ENCODE peak calls at places on chromosomes 7 and 10, in four cellular contexts. X, C, G and R are unnamed samples. For H3K27me3 and H3K4me1, the result is how much of the 10 kb centered on the place peaks cover.

GRCh38 chr10:103605359-103606156 is 112.1 kb downstream of the NEURL1 start:
- DNase-seq in X (no peak), C (peak), G (no peak), R (no peak)

GRCh38 chr10:97687785-97688781 is 1.0 kb upstream of the AVPI1 start:
- DNase-seq in X (no peak), C (peak), G (no peak), R (no peak)

GRCh38 chr10:99984201-99984600 is 25.5 kb downstream of the DNMBP start:
- DNase-seq in X (no peak), C (no peak), G (no peak), R (peak)

GRCh38 chr10:119413738-119414611 is 128.5 kb downstream of the RGS10 start:
- DNase-seq in X (peak), C (peak), G (peak), R (no peak)

GRCh38 chr10:5071411-5072198 is 22.6 kb upstream of the AKR1C3 start:
- DNase-seq in X (peak), C (peak), G (peak), R (peak)

GRCh38 chr10:88725798-88726197 is 19.7 kb downstream of the LIPK start:
- DNase-seq in X (no peak), C (no peak), G (no peak), R (no peak)

GRCh38 chr10:95333997-95334792 is 43.4 kb upstream of the PDLIM1 start:
- DNase-seq in X (no peak), C (peak), G (peak), R (peak)

GRCh38 chr7:156493942-156494341 is 146.6 kb upstream of the RNF32 start:
- DNase-seq in X (no peak), C (no peak), G (no peak), R (no peak)

GRCh38 chr10:110699859-110700468 is 55.8 kb downstream of the RBM20 start:
- DNase-seq in X (no peak), C (no peak), G (no peak), R (no peak)

GRCh38 chr7:38506756-38507155 is 124.4 kb downstream of the AMPH start:
- DNase-seq in X (no peak), C (no peak), G (no peak), R (no peak)

GRCh38 chr10:85603167-85603940 is 763.2 kb downstream of the GRID1 start:
- DNase-seq in X (no peak), C (peak), G (no peak), R (no peak)

GRCh38 chr10:104449402-104449801 is 95.8 kb downstream of the CFAP58 start:
- DNase-seq in X (no peak), C (no peak), G (no peak), R (no peak)

GRCh38 chr10:110433740-110434139 is 64.0 kb upstream of the DUSP5 start:
- DNase-seq in X (no peak), C (no peak), G (no peak), R (no peak)

GRCh38 chr10:30228638-30229037 is 120.4 kb downstream of the MTPAP start:
- DNase-seq in X (no peak), C (no peak), G (peak), R (no peak)

GRCh38 chr10:50326757-50327701 is 75.7 kb upstream of the ASAH2 start:
- DNase-seq in X (no peak), C (peak), G (peak), R (peak)

GRCh38 chr7:151658778-151659177 is 139.1 kb upstream of the RHEB start:
- DNase-seq in X (no peak), C (no peak), G (no peak), R (no peak)

GRCh38 chr10:5629789-5630436 is 36.5 kb downstream of the ASB13 start:
- DNase-seq in X (peak), C (peak), G (peak), R (peak)

GRCh38 chr7:101217388-101218235 is at the start of the genes PLOD3 and ZNHIT1:
- DNase-seq in X (peak), C (peak), G (peak), R (peak)

GRCh38 chr7:101216860-101217387 is 457 bp downstream of the PLOD3 start:
- DNase-seq in X (peak), C (peak), G (no peak), R (no peak)

GRCh38 chr7:101220295-101220694 is 2.3 kb downstream of the ZNHIT1 start:
- DNase-seq in X (no peak), C (no peak), G (no peak), R (no peak)

GRCh38 chr7:101216001-101216859 is 1.2 kb downstream of the PLOD3 start:
- DNase-seq in X (peak), C (no peak), G (no peak), R (no peak)

DNA sequence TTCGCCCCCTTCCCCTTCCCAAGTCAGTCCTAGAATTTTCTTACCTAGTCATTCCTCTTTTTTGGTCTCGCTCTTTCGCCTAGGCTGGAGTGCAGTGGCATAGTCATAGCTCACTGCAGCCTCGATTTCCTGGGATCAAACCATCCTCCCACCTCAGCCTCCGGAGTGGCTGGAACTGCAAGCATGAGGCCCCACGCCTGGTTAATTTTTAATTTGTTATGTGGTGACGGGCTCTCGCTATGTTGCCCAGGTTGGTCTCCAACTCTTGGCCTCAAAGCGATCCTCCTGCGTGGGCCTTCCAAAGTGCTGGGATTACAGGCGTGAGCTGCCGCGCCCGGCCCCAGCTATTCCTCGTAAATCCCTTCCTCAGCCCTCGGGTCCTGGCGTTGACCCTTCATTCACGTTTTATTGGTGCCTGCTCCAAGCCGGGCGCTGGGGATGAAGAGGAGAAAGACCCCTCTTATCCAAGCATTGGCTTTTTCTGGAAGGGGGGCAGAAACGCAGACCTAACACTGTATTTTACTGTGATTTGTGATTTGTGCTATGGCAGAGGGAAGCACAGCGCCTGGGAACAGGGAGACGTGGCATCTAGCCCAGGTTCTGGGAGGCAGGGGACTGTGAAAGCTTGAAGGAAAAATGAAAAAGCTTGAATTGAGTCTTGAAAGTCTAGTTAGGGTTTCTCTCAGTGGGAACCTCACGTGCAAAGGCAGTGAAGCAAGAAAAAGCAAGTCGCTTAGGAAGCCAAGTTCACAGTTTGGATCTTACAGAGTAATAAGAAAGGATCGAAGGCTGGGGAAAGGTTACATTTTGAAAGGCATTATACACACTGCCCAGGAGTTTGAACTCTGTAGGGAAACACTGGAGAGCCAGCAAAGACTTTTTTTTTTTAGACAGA is 518 bp downstream of the ZNHIT1 start:
- DNase-seq in X (no peak), C (peak), G (no peak), R (no peak)
- H3K27ac ChIP-seq in X (no peak), C (peak), G (peak), R (peak)

GRCh38 chr7:97020601-97021442 is 3.8 kb downstream of the DLX5 start:
- DNase-seq in X (no peak), C (peak), G (no peak), R (no peak)
- H3K27me3 ChIP-seq in X (half or more), C (under half), G (half or more), R (half or more)

GRCh38 chr7:80150621-80151273 is 16.1 kb downstream of the GNAI1 start:
- DNase-seq in X (no peak), C (peak), G (no peak), R (peak)

GRCh38 chr7:80142853-80143580 is 8.4 kb downstream of the GNAI1 start:
- DNase-seq in X (no peak), C (no peak), G (no peak), R (no peak)

GRCh38 chr7:80147543-80148376 is 13.1 kb downstream of the GNAI1 start:
- DNase-seq in X (no peak), C (peak), G (no peak), R (peak)

GRCh38 chr7:80145780-80146422 is 11.3 kb downstream of the GNAI1 start:
- DNase-seq in X (peak), C (peak), G (no peak), R (peak)

GRCh38 chr7:80146561-80146960 is 11.9 kb downstream of the GNAI1 start:
- DNase-seq in X (no peak), C (no peak), G (no peak), R (no peak)
- H3K4me1 ChIP-seq in X (under half), C (half or more), G (under half), R (half or more)

DNA sequence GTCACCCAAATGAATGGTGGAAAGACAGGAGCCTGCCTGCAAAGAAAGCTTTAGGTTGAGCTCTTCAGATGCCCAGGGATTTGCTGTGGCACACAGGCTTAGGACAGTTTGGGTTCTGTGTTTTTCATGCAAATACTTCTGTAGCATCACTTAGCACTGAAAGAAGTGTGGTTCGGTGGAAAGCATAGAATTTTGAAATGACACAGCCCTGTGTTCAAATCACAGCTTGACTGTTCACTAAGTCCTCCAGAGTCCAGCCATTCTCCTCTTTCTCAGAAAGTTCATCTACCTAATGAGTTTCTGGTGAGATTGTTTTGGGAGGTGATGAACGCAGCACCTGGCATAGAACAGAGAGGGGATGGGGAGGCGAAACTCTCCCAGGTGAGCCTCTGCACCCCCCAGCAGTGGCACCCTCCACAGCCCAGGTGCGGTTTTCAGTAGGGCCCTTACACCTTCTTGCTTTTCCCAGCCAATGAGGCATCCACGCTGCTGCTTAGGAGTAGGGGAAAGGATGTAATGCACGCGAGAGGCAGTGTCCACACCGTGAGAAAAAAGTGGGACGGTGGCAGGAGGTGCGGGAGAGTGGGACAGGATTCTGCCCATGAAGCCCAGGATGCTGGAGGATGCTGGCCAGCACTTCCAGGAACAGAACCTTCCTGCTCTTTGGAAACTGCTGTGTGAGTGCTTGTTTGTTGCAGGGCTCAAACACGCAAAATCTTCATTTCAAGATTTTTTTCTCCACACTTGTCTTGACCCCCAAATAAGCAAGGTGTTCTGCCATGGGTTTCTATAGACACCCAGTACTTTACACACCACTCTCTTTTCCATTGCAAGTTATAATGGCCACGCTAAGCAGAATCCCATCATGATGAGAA is 11.6 kb downstream of the EN2 start:
- DNase-seq in X (no peak), C (no peak), G (no peak), R (no peak)
- H3K27ac ChIP-seq in X (no peak), C (no peak), G (no peak), R (no peak)